ENCODE peak calls at places on chromosome 21, in seven cellular contexts. One of them, this sample, is unnamed.

GRCh38 chr21:14235101-14235500 is 19.1 kb downstream of the RBM11 start:
- DNase-seq in heart right ventricle: no peak
- DNase-seq in stomach: no peak
- DNase-seq in tibial nerve: no peak
- DNase-seq in upper lobe of right lung: no peak
- DNase-seq in tibial artery: no peak
- DNase-seq in psoas muscle: no peak
- DNase-seq in this sample: no peak

GRCh38 chr21:34812510-34813265 is 143.9 kb downstream of the CLIC6 start:
- DNase-seq in heart right ventricle: no peak
- DNase-seq in stomach: no peak
- DNase-seq in tibial nerve: no peak
- DNase-seq in upper lobe of right lung: no peak
- DNase-seq in tibial artery: no peak
- DNase-seq in psoas muscle: no peak
- DNase-seq in this sample: peak

GRCh38 chr21:26366781-26367180 is 196.2 kb upstream of the APP start:
- DNase-seq in heart right ventricle: no peak
- DNase-seq in stomach: no peak
- DNase-seq in tibial nerve: no peak
- DNase-seq in upper lobe of right lung: no peak
- DNase-seq in tibial artery: no peak
- DNase-seq in psoas muscle: no peak
- DNase-seq in this sample: no peak

GRCh38 chr21:37006521-37007291 is at the start of gene RIPPLY3:
- DNase-seq in heart right ventricle: no peak
- DNase-seq in stomach: no peak
- DNase-seq in tibial nerve: no peak
- DNase-seq in upper lobe of right lung: no peak
- DNase-seq in tibial artery: no peak
- DNase-seq in psoas muscle: no peak
- DNase-seq in this sample: no peak

GRCh38 chr21:34792504-34793089 is 123.8 kb downstream of the CLIC6 start:
- DNase-seq in heart right ventricle: no peak
- DNase-seq in stomach: no peak
- DNase-seq in tibial nerve: no peak
- DNase-seq in upper lobe of right lung: no peak
- DNase-seq in tibial artery: no peak
- DNase-seq in psoas muscle: no peak
- DNase-seq in this sample: no peak

GRCh38 chr21:36700961-36701911 is 2.3 kb downstream of the SIM2 start:
- DNase-seq in heart right ventricle: no peak
- DNase-seq in stomach: no peak
- DNase-seq in tibial nerve: no peak
- DNase-seq in upper lobe of right lung: peak
- DNase-seq in tibial artery: no peak
- DNase-seq in psoas muscle: no peak
- DNase-seq in this sample: no peak

GRCh38 chr21:14096577-14096976 is 114.2 kb downstream of the LIPI start:
- DNase-seq in heart right ventricle: no peak
- DNase-seq in stomach: no peak
- DNase-seq in tibial nerve: no peak
- DNase-seq in upper lobe of right lung: no peak
- DNase-seq in tibial artery: no peak
- DNase-seq in psoas muscle: no peak
- DNase-seq in this sample: no peak

GRCh38 chr21:37119421-37120218 is 46.6 kb downstream of the TTC3 start:
- DNase-seq in heart right ventricle: no peak
- DNase-seq in stomach: no peak
- DNase-seq in tibial nerve: no peak
- DNase-seq in upper lobe of right lung: no peak
- DNase-seq in tibial artery: no peak
- DNase-seq in psoas muscle: no peak
- DNase-seq in this sample: no peak

GRCh38 chr21:30981403-30981802 is 56.9 kb downstream of the KRTAP19-8 start:
- DNase-seq in heart right ventricle: no peak
- DNase-seq in stomach: no peak
- DNase-seq in tibial nerve: no peak
- DNase-seq in upper lobe of right lung: no peak
- DNase-seq in tibial artery: no peak
- DNase-seq in psoas muscle: no peak
- DNase-seq in this sample: no peak

GRCh38 chr21:29985866-29986265 is 46.1 kb upstream of the GRIK1 start:
- DNase-seq in heart right ventricle: no peak
- DNase-seq in stomach: no peak
- DNase-seq in tibial nerve: no peak
- DNase-seq in upper lobe of right lung: no peak
- DNase-seq in tibial artery: no peak
- DNase-seq in psoas muscle: no peak
- DNase-seq in this sample: no peak

GRCh38 chr21:21463456-21463855 is 465.2 kb downstream of the NCAM2 start:
- DNase-seq in heart right ventricle: no peak
- DNase-seq in stomach: no peak
- DNase-seq in tibial nerve: no peak
- DNase-seq in upper lobe of right lung: no peak
- DNase-seq in tibial artery: no peak
- DNase-seq in psoas muscle: no peak
- DNase-seq in this sample: no peak

GRCh38 chr21:30434033-30434631 is 4.1 kb downstream of the KRTAP13-4 start:
- DNase-seq in heart right ventricle: no peak
- DNase-seq in stomach: peak
- DNase-seq in tibial nerve: no peak
- DNase-seq in upper lobe of right lung: no peak
- DNase-seq in tibial artery: no peak
- DNase-seq in psoas muscle: no peak
- DNase-seq in this sample: no peak

GRCh38 chr21:41678944-41679343 is 87.9 kb downstream of the RIPK4 start:
- DNase-seq in heart right ventricle: peak
- DNase-seq in stomach: peak
- DNase-seq in tibial nerve: peak
- DNase-seq in upper lobe of right lung: peak
- DNase-seq in tibial artery: peak
- DNase-seq in psoas muscle: peak
- DNase-seq in this sample: peak

DNA sequence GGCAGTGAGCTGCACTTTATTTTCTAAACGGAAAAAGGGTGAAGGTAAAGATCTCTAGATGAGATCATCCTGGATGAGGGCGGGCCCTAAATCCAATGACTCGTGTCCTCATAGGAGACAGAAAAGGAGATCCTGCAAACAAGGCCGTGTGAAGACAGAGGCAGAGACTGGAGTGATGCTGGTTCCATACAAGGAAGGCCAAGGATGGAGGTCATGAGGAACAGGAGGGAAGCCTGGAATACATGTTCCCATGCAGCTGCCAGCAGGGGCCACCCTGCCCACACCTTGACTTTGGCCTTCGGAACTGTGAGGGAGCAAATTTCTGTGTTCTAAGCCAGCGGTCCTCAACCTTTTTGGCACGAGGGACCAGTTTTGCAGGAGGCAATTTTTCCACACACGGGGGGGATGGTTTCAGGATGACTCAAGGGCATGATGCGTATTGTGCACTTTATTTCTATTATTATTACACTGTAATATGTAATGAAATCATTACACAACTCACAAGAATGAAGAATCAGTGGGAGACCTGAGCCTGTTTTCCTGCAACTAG is 94.3 kb downstream of the PSMG1 start:
- DNase-seq in heart right ventricle: no peak
- DNase-seq in stomach: no peak
- DNase-seq in tibial nerve: no peak
- DNase-seq in upper lobe of right lung: no peak
- DNase-seq in tibial artery: peak
- DNase-seq in psoas muscle: no peak
- DNase-seq in this sample: no peak
- TF ChIP-seq CTCF in heart right ventricle: no peak
- TF ChIP-seq CTCF in stomach: no peak
- TF ChIP-seq CTCF in tibial nerve: no peak
- TF ChIP-seq CTCF in upper lobe of right lung: peak
- TF ChIP-seq CTCF in tibial artery: peak
- TF ChIP-seq CTCF in psoas muscle: no peak
- TF ChIP-seq CTCF in this sample: peak

GRCh38 chr21:27569091-27569490 is 602.2 kb upstream of the ADAMTS5 start:
- DNase-seq in heart right ventricle: no peak
- DNase-seq in stomach: no peak
- DNase-seq in tibial nerve: no peak
- DNase-seq in upper lobe of right lung: no peak
- DNase-seq in tibial artery: no peak
- DNase-seq in psoas muscle: no peak
- DNase-seq in this sample: no peak
- H3K27ac ChIP-seq in heart right ventricle: no peak
- H3K27ac ChIP-seq in stomach: no peak
- H3K27ac ChIP-seq in tibial nerve: no peak
- H3K27ac ChIP-seq in upper lobe of right lung: no peak
- H3K27ac ChIP-seq in tibial artery: peak
- H3K27ac ChIP-seq in psoas muscle: no peak
- H3K27ac ChIP-seq in this sample: no peak

DNA sequence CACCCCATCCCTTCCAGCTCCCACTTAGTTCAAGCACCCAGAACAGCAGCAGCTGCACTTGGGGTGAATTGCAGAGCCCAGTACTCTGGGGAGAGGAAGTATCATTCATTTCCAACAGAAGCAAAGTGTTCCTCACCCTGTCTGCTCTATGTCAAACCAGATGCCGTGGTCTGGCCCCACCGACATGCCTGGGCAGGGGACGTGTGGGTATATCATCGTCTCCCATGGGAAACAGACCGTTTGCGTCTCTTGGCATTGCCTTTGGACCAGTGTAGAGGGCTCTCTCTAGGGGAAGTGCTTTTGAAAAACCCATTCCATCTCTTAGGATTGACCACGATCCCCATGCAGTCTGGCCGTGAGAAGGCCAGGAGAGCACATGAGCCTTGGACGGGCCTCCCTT is 1.1 kb upstream of the KCNJ15 start:
- DNase-seq in heart right ventricle: no peak
- DNase-seq in stomach: no peak
- DNase-seq in tibial nerve: no peak
- DNase-seq in upper lobe of right lung: no peak
- DNase-seq in tibial artery: no peak
- DNase-seq in psoas muscle: no peak
- DNase-seq in this sample: no peak
- H3K4me3 ChIP-seq in heart right ventricle: no peak
- H3K4me3 ChIP-seq in stomach: no peak
- H3K4me3 ChIP-seq in tibial nerve: no peak
- H3K4me3 ChIP-seq in upper lobe of right lung: peak
- H3K4me3 ChIP-seq in tibial artery: no peak
- H3K4me3 ChIP-seq in psoas muscle: no peak
- H3K4me3 ChIP-seq in this sample: no peak

GRCh38 chr21:44487831-44488230 is 32.5 kb downstream of the LRRC3 start:
- DNase-seq in heart right ventricle: no peak
- DNase-seq in stomach: no peak
- DNase-seq in tibial nerve: no peak
- DNase-seq in upper lobe of right lung: no peak
- DNase-seq in tibial artery: no peak
- DNase-seq in psoas muscle: no peak
- DNase-seq in this sample: no peak
- TF ChIP-seq CTCF in heart right ventricle: peak
- TF ChIP-seq CTCF in stomach: no peak
- TF ChIP-seq CTCF in tibial nerve: no peak
- TF ChIP-seq CTCF in upper lobe of right lung: peak
- TF ChIP-seq CTCF in tibial artery: no peak
- TF ChIP-seq CTCF in psoas muscle: no peak
- TF ChIP-seq CTCF in this sample: peak

GRCh38 chr21:17610862-17611261 is 1.8 kb downstream of the BTG3 start:
- DNase-seq in heart right ventricle: no peak
- DNase-seq in stomach: peak
- DNase-seq in tibial nerve: no peak
- DNase-seq in upper lobe of right lung: no peak
- DNase-seq in tibial artery: peak
- DNase-seq in psoas muscle: no peak
- DNase-seq in this sample: no peak

GRCh38 chr21:17609681-17610080 is 3.0 kb downstream of the BTG3 start:
- DNase-seq in heart right ventricle: no peak
- DNase-seq in stomach: no peak
- DNase-seq in tibial nerve: no peak
- DNase-seq in upper lobe of right lung: no peak
- DNase-seq in tibial artery: no peak
- DNase-seq in psoas muscle: no peak
- DNase-seq in this sample: no peak

GRCh38 chr21:17611414-17612022 is 1.2 kb downstream of the BTG3 start:
- DNase-seq in heart right ventricle: peak
- DNase-seq in stomach: peak
- DNase-seq in tibial nerve: peak
- DNase-seq in upper lobe of right lung: peak
- DNase-seq in tibial artery: peak
- DNase-seq in psoas muscle: peak
- DNase-seq in this sample: peak

GRCh38 chr21:17612023-17612564 is 607 bp downstream of the BTG3 start:
- DNase-seq in heart right ventricle: peak
- DNase-seq in stomach: peak
- DNase-seq in tibial nerve: no peak
- DNase-seq in upper lobe of right lung: peak
- DNase-seq in tibial artery: peak
- DNase-seq in psoas muscle: peak
- DNase-seq in this sample: no peak

DNA sequence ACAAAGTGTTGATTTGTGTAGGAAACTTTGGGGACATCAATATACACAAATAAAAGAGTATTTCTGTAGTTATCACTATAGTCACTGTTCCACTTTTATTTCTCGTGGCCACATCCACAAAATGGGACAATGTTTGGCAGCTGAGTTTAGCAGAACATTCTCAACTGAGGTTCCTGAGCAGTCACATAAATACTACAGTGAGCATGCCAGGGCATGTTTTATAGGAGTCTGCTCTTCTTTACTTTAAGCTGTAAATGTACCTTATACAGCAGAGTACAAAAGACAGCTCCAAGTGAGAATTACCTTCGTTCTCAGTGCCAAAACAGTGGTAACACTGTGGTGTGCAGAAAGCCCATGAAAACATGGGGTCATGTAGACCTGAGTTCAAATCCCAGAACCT is 5.0 kb downstream of the BTG3 start:
- DNase-seq in heart right ventricle: no peak
- DNase-seq in stomach: no peak
- DNase-seq in tibial nerve: no peak
- DNase-seq in upper lobe of right lung: no peak
- DNase-seq in tibial artery: no peak
- DNase-seq in psoas muscle: no peak
- DNase-seq in this sample: no peak
- H3K27ac ChIP-seq in heart right ventricle: no peak
- H3K27ac ChIP-seq in stomach: no peak
- H3K27ac ChIP-seq in tibial nerve: no peak
- H3K27ac ChIP-seq in upper lobe of right lung: no peak
- H3K27ac ChIP-seq in tibial artery: no peak
- H3K27ac ChIP-seq in psoas muscle: no peak
- H3K27ac ChIP-seq in this sample: no peak

GRCh38 chr21:44018813-44019567 is 6.9 kb downstream of the TRAPPC10 start:
- DNase-seq in heart right ventricle: no peak
- DNase-seq in stomach: no peak
- DNase-seq in tibial nerve: no peak
- DNase-seq in upper lobe of right lung: no peak
- DNase-seq in tibial artery: no peak
- DNase-seq in psoas muscle: no peak
- DNase-seq in this sample: no peak
- H3K4me3 ChIP-seq in heart right ventricle: no peak
- H3K4me3 ChIP-seq in stomach: no peak
- H3K4me3 ChIP-seq in tibial nerve: no peak
- H3K4me3 ChIP-seq in upper lobe of right lung: no peak
- H3K4me3 ChIP-seq in tibial artery: no peak
- H3K4me3 ChIP-seq in psoas muscle: no peak
- H3K4me3 ChIP-seq in this sample: no peak